ENCODE peak calls at places on chromosome 14, in eight cellular contexts. Z, U, B, N, P, R, F and Q are unnamed samples.

GRCh38 chr14:76826122-76826521 is at the start of gene LRRC74A:
- DNase-seq in Z (no peak), U (no peak), B (no peak), N (peak; percentile 48), P (no peak), R (no peak), F (no peak), Q (no peak)

GRCh38 chr14:92493024-92493423 is 20.6 kb upstream of the RIN3 start:
- DNase-seq in Z (no peak), U (no peak), B (peak; percentile 54), N (no peak), P (no peak), R (no peak), F (no peak), Q (no peak)

GRCh38 chr14:31229009-31229408 is 21.4 kb upstream of the HECTD1 start:
- DNase-seq in Z (no peak), U (no peak), B (no peak), N (no peak), P (no peak), R (no peak), F (no peak), Q (no peak)

GRCh38 chr14:49972840-49973239 is 80.0 kb downstream of the ARF6 start:
- DNase-seq in Z (no peak), U (no peak), B (no peak), N (peak; percentile 44), P (no peak), R (peak; percentile 88), F (peak; percentile 88), Q (no peak)

GRCh38 chr14:61923348-61923747 is 161.1 kb downstream of the SNAPC1 start:
- DNase-seq in Z (no peak), U (no peak), B (no peak), N (peak; percentile 24), P (no peak), R (no peak), F (peak; percentile 5), Q (no peak)

GRCh38 chr14:44963775-44964380 is 1.9 kb downstream of the TOGARAM1 start:
- DNase-seq in Z (no peak), U (no peak), B (no peak), N (no peak), P (no peak), R (peak; percentile 33), F (no peak), Q (no peak)

GRCh38 chr14:74834682-74835392 is 41.1 kb downstream of the PROX2 start:
- DNase-seq in Z (no peak), U (no peak), B (no peak), N (no peak), P (no peak), R (no peak), F (no peak), Q (no peak)

GRCh38 chr14:34794941-34795340 is 80.2 kb downstream of the BAZ1A start:
- DNase-seq in Z (no peak), U (no peak), B (no peak), N (no peak), P (no peak), R (no peak), F (no peak), Q (no peak)

GRCh38 chr14:91400696-91401095 is 16.9 kb downstream of the CCDC88C start:
- DNase-seq in Z (no peak), U (no peak), B (no peak), N (no peak), P (no peak), R (no peak), F (peak; percentile 20), Q (no peak)

GRCh38 chr14:32403688-32404087 is 74.6 kb downstream of the AKAP6 start:
- DNase-seq in Z (no peak), U (no peak), B (no peak), N (no peak), P (no peak), R (no peak), F (peak; percentile 17), Q (no peak)

GRCh38 chr14:69013943-69014782 is 35.1 kb upstream of the ACTN1 start:
- DNase-seq in Z (no peak), U (no peak), B (no peak), N (peak; percentile 53), P (peak; percentile 91), R (peak; percentile 86), F (peak; percentile 72), Q (no peak)

GRCh38 chr14:73634333-73634833 is 10.4 kb upstream of the DNAL1 start:
- DNase-seq in Z (no peak), U (no peak), B (no peak), N (peak; percentile 69), P (no peak), R (no peak), F (peak; percentile 43), Q (no peak)

GRCh38 chr14:81519200-81519998 is 14.3 kb downstream of the SEL1L start:
- DNase-seq in Z (no peak), U (no peak), B (no peak), N (no peak), P (no peak), R (no peak), F (peak; percentile 66), Q (no peak)

GRCh38 chr14:24605435-24606190 is 3.9 kb downstream of the GZMH start:
- DNase-seq in Z (no peak), U (no peak), B (no peak), N (peak; percentile 48), P (no peak), R (peak; percentile 23), F (no peak), Q (no peak)

GRCh38 chr14:75127903-75128595 is 1.2 kb upstream of the NEK9 start:
- DNase-seq in Z (no peak), U (no peak), B (no peak), N (no peak), P (no peak), R (no peak), F (no peak), Q (no peak)

GRCh38 chr14:70350078-70350477 is 9.4 kb downstream of the COX16 start:
- DNase-seq in Z (no peak), U (no peak), B (no peak), N (no peak), P (no peak), R (peak; percentile 24), F (no peak), Q (no peak)

DNA sequence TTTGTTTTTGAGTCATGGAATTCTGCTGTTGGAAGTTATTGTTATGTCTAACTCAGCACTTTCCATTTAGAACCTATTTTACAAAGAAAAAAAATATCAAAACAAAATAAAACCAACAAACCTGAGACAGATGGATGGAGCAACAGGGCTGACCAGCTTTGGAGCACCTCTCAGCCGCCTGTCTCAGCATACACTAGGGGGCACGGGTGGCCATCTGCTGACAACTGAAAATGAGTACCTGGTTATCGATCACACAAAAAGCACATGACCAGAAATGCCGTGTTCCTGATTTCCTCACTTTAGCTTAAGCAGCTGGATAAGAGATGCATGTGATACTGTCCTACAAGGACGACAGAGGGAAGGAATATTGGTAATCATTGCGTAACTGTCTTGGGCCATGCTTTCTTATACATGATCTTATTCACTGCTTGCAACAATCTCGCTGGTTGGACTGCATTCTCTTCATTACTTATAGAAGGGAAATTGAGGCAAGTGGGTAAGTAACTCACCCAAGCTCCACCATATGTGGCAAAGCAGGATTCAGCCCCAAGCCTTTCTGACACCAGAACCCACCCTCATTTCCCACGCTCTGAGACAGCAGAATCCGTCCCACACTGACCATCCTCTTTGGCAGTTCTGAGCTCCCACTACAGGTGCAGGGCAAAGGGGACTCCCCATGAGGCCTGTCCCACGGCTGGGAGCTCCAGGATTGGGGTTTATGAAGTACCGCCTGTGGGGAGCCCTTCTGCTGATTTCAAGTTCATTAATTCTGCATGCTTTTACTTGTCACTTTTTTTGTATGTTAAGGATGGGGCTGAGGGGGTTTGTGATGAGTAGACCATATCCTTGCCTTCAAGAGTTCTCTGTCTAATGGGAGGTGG is 43.5 kb downstream of the C14orf132 start:
- DNase-seq in Z (peak; percentile 43), U (no peak), B (no peak), N (no peak), P (no peak), R (no peak), F (no peak), Q (no peak)
- H3K27ac ChIP-seq in Z (no peak overlapping the region), U (no peak overlapping the region), B (no peak overlapping the region), N (peak overlapping the region; percentile 63), P (no peak overlapping the region), R (no peak overlapping the region), F (no peak overlapping the region), Q (no peak overlapping the region)

DNA sequence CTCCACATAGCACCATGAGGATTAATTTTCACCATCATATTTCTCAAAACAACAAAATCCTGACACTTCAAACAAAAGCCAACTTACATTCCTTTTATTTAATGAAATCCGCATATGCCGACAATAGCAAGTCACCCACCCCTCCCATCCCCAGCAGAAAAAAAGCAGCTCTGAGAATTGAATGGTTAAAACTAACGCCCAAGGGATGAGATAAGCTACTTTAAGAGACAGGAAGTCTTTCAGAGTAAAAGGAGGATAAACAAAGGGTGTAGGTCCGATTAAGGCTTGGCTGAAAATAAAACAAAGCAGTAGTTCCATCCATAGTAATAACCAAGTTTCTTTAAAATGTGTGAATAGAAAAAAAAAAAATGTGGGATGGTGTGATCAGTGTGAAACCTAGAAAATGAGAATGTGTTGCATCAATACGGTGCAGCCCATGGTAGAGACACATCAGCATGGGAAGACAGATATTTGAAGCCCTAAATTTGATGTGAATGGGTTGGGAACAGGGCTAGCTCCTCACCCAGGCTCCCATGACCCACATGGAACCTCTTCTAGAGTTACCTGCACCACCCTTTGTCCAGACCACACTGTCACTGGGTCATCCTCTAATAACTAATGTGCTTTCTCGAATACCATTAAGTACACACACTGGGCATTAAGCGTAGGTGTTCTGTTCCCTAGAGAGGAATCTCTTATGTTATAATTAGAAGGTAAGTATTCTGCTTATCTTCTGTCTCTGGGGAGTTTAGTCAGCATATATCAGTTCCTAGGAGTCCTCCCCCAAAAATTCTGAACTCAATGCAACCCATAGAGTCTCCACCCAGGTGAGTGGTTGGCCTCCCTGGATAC is 31.7 kb downstream of the RTRAF start:
- DNase-seq in Z (no peak), U (no peak), B (no peak), N (no peak), P (no peak), R (no peak), F (peak; percentile 69), Q (no peak)
- H3K27ac ChIP-seq in Z (no peak overlapping the region), U (no peak overlapping the region), B (peak overlapping the region; percentile 52), N (no peak overlapping the region), P (no peak overlapping the region), R (no peak overlapping the region), F (peak overlapping the region; percentile 44), Q (no peak overlapping the region)

DNA sequence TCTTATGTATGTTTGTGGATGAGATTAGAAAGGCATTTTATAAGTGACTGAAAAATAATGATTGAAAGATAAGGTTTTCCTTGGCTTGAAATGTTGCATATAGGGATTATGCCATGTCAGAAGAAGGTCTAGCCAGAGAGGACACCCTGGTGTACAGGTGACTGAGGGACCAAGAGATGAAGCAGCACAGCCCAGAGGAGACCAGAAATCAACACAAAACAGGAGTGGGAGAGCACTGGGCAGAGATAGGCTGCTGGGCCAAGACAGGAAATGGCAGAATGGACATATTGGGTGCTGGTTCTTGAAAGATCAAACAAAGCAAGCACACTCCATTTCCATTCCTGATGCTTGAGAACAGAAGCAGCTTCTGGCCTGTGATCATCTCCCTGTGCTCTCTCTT is 24.4 kb upstream of the FRMD6 start:
- DNase-seq in Z (no peak), U (no peak), B (no peak), N (no peak), P (no peak), R (no peak), F (no peak), Q (no peak)
- H3K27ac ChIP-seq in Z (no peak overlapping the region), U (no peak overlapping the region), B (no peak overlapping the region), N (no peak overlapping the region), P (no peak overlapping the region), R (no peak overlapping the region), F (no peak overlapping the region), Q (no peak overlapping the region)

DNA sequence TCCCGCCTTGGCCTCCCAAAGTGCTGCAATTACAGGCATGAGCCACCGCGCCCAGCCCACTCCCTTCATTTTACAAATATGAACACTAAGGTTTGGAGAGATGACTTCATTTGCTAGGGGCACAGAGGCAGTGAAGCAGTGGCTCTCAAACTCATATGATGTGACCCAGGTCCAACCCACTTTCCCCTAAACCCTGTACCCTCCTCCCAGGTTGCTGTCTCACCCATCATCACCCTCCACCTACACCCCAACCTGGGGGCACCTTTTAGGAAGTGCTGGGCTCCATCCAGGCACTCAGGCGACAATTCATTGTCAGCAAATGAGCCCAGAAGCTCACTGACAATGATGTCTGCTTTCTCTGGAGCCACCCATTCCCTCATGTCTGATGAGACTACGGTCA is 4.8 kb upstream of the RBM23 start:
- DNase-seq in Z (no peak), U (no peak), B (no peak), N (no peak), P (no peak), R (no peak), F (no peak), Q (no peak)
- H3K27ac ChIP-seq in Z (no peak overlapping the region), U (no peak overlapping the region), B (no peak overlapping the region), N (no peak overlapping the region), P (no peak overlapping the region), R (no peak overlapping the region), F (no peak overlapping the region), Q (no peak overlapping the region)